ENCODE peak calls at places on chromosomes 16 and 17, in eight cellular contexts. J, D, B, W, N, Z, G and S are unnamed samples.

GRCh38 chr16:19282101-19282500 is 3.4 kb upstream of the CLEC19A start:
- DNase-seq in J (no peak), D (no peak), B (no peak), W (no peak), N (no peak), Z (no peak), G (no peak), S (no peak)

GRCh38 chr16:89017543-89017942 is 40.5 kb upstream of the CBFA2T3 start:
- DNase-seq in J (no peak), D (no peak), B (no peak), W (no peak), N (no peak), Z (no peak), G (no peak), S (no peak)

GRCh38 chr17:81403671-81404534 is 8.6 kb downstream of the BAHCC1 start:
- DNase-seq in J (peak), D (no peak), B (no peak), W (no peak), N (no peak), Z (no peak), G (no peak), S (no peak)

GRCh38 chr17:82320956-82321927 is 3.8 kb upstream of the CD7 start:
- DNase-seq in J (no peak), D (peak), B (no peak), W (peak), N (peak), Z (no peak), G (peak), S (peak)

GRCh38 chr17:80221401-80221800 is 1.2 kb downstream of the SLC26A11 start:
- DNase-seq in J (no peak), D (peak), B (no peak), W (no peak), N (no peak), Z (no peak), G (no peak), S (no peak)

GRCh38 chr17:43952724-43953666 is 745 bp downstream of the PYY start:
- DNase-seq in J (no peak), D (peak), B (no peak), W (no peak), N (no peak), Z (no peak), G (no peak), S (no peak)

GRCh38 chr17:35766903-35767510 is 6.3 kb downstream of the C17orf50 start:
- DNase-seq in J (no peak), D (no peak), B (no peak), W (no peak), N (no peak), Z (no peak), G (no peak), S (no peak)

GRCh38 chr17:38789185-38789584 is 10.2 kb downstream of the PIP4K2B start:
- DNase-seq in J (no peak), D (peak), B (no peak), W (no peak), N (no peak), Z (no peak), G (no peak), S (no peak)

GRCh38 chr17:16943032-16943352 is 28.9 kb downstream of the TNFRSF13B start:
- DNase-seq in J (no peak), D (no peak), B (no peak), W (no peak), N (no peak), Z (no peak), G (no peak), S (no peak)

GRCh38 chr16:56876048-56876447 is 11.0 kb downstream of the SLC12A3 start:
- DNase-seq in J (no peak), D (no peak), B (no peak), W (no peak), N (no peak), Z (no peak), G (no peak), S (no peak)

GRCh38 chr17:45305532-45306087 is 11.2 kb downstream of the MAP3K14 start:
- DNase-seq in J (no peak), D (no peak), B (no peak), W (no peak), N (no peak), Z (no peak), G (no peak), S (no peak)

GRCh38 chr16:5621826-5622225 is 524.2 kb upstream of the EEF2KMT start:
- DNase-seq in J (no peak), D (no peak), B (no peak), W (no peak), N (no peak), Z (no peak), G (no peak), S (no peak)

GRCh38 chr17:16273499-16273898 is 56.5 kb downstream of the PIGL start:
- DNase-seq in J (no peak), D (no peak), B (no peak), W (no peak), N (no peak), Z (no peak), G (no peak), S (no peak)

GRCh38 chr16:265711-266110 is 10.0 kb downstream of the RGS11 start:
- DNase-seq in J (no peak), D (no peak), B (no peak), W (no peak), N (no peak), Z (no peak), G (no peak), S (no peak)

GRCh38 chr16:67164599-67165061 is at the start of gene HSF4:
- DNase-seq in J (peak), D (no peak), B (no peak), W (no peak), N (no peak), Z (no peak), G (peak), S (no peak)

GRCh38 chr17:65230040-65230439 is 92.9 kb downstream of the RGS9 start:
- DNase-seq in J (no peak), D (no peak), B (no peak), W (no peak), N (no peak), Z (no peak), G (peak), S (no peak)

GRCh38 chr16:22712471-22712870 is 101.5 kb upstream of the HS3ST2 start:
- DNase-seq in J (no peak), D (no peak), B (no peak), W (no peak), N (no peak), Z (no peak), G (no peak), S (no peak)

GRCh38 chr16:20260215-20261009 is 66.9 kb downstream of the GP2 start:
- DNase-seq in J (no peak), D (no peak), B (no peak), W (no peak), N (no peak), Z (no peak), G (no peak), S (no peak)

GRCh38 chr17:44119062-44119461 is 4.4 kb downstream of the HDAC5 start:
- DNase-seq in J (no peak), D (no peak), B (no peak), W (no peak), N (no peak), Z (no peak), G (no peak), S (no peak)

GRCh38 chr17:83201206-83202001 is 122.0 kb downstream of the METRNL start:
- DNase-seq in J (no peak), D (no peak), B (no peak), W (no peak), N (no peak), Z (peak), G (no peak), S (peak)

GRCh38 chr17:38685485-38685884 is 10.7 kb upstream of the EPOP start:
- DNase-seq in J (no peak), D (no peak), B (no peak), W (no peak), N (no peak), Z (no peak), G (no peak), S (no peak)

GRCh38 chr16:66189951-66190350 is 176.5 kb upstream of the CDH5 start:
- DNase-seq in J (no peak), D (no peak), B (no peak), W (no peak), N (no peak), Z (no peak), G (no peak), S (no peak)

GRCh38 chr16:1839554-1839953 is 12.5 kb downstream of the FAHD1 start:
- DNase-seq in J (no peak), D (peak), B (no peak), W (no peak), N (no peak), Z (no peak), G (no peak), S (no peak)